ENCODE peak calls at places on chromosomes 12 and 14, in eight cellular contexts. G, W, E, U, R, M, D and K are unnamed samples. For H3K4me1, the result is how much of the 10 kb centered on the place peaks cover.

GRCh38 chr12:122932207-122932606 is 34.1 kb downstream of the ABCB9 start:
- DNase-seq in G (no peak), W (no peak), E (no peak), U (no peak), R (no peak), M (no peak), D (no peak), K (no peak)

GRCh38 chr12:85016423-85016822 is 19.7 kb downstream of the TSPAN19 start:
- DNase-seq in G (no peak), W (no peak), E (no peak), U (no peak), R (no peak), M (no peak), D (no peak), K (no peak)

GRCh38 chr12:45701296-45701695 is 28.2 kb upstream of the ARID2 start:
- DNase-seq in G (no peak), W (no peak), E (no peak), U (no peak), R (no peak), M (no peak), D (no peak), K (no peak)

GRCh38 chr12:117580718-117581062 is 219.3 kb upstream of the NOS1 start:
- DNase-seq in G (no peak), W (peak), E (peak), U (no peak), R (peak), M (peak), D (peak), K (peak)

GRCh38 chr12:91900971-91901370 is 244.7 kb downstream of the BTG1 start:
- DNase-seq in G (no peak), W (no peak), E (no peak), U (no peak), R (no peak), M (no peak), D (no peak), K (no peak)

GRCh38 chr12:58925111-58925732 is 4.9 kb upstream of the LRIG3 start:
- DNase-seq in G (no peak), W (no peak), E (no peak), U (no peak), R (no peak), M (no peak), D (no peak), K (no peak)

GRCh38 chr14:62209287-62209899 is 447.2 kb downstream of the SNAPC1 start:
- DNase-seq in G (no peak), W (no peak), E (no peak), U (no peak), R (no peak), M (no peak), D (no peak), K (no peak)

GRCh38 chr12:88570103-88570502 is 10.2 kb downstream of the KITLG start:
- DNase-seq in G (no peak), W (no peak), E (no peak), U (no peak), R (no peak), M (no peak), D (no peak), K (no peak)

GRCh38 chr12:29707846-29708245 is 75.9 kb downstream of the TMTC1 start:
- DNase-seq in G (no peak), W (no peak), E (no peak), U (no peak), R (no peak), M (no peak), D (no peak), K (no peak)

GRCh38 chr12:48199784-48200198 is 3.3 kb downstream of the OR10AD1 start:
- DNase-seq in G (no peak), W (no peak), E (no peak), U (no peak), R (no peak), M (peak), D (no peak), K (no peak)

GRCh38 chr12:4293942-4294505 is 20.5 kb downstream of the CCND2 start:
- DNase-seq in G (no peak), W (no peak), E (no peak), U (no peak), R (no peak), M (no peak), D (no peak), K (no peak)

GRCh38 chr14:48723841-48724495 is 862.2 kb downstream of the RPS29 start:
- DNase-seq in G (no peak), W (no peak), E (no peak), U (no peak), R (no peak), M (no peak), D (no peak), K (no peak)

GRCh38 chr12:114018669-114019068 is 52.5 kb upstream of the RBM19 start:
- DNase-seq in G (no peak), W (no peak), E (no peak), U (no peak), R (no peak), M (no peak), D (no peak), K (no peak)

GRCh38 chr12:117980621-117981020 is 11.8 kb upstream of the KSR2 start:
- DNase-seq in G (no peak), W (no peak), E (no peak), U (no peak), R (no peak), M (no peak), D (no peak), K (no peak)

GRCh38 chr12:108611884-108612415 is 14.1 kb upstream of the TMEM119 start:
- DNase-seq in G (peak), W (peak), E (no peak), U (no peak), R (no peak), M (no peak), D (peak), K (no peak)

GRCh38 chr12:442235-442884 is 17.4 kb upstream of the B4GALNT3 start:
- DNase-seq in G (peak), W (peak), E (no peak), U (no peak), R (no peak), M (peak), D (peak), K (no peak)

GRCh38 chr14:77314043-77314442 is 6.6 kb downstream of the POMT2 start:
- DNase-seq in G (no peak), W (no peak), E (no peak), U (no peak), R (no peak), M (no peak), D (peak), K (no peak)

GRCh38 chr12:91139981-91140659 is 28.8 kb upstream of the LUM start:
- DNase-seq in G (no peak), W (no peak), E (no peak), U (no peak), R (no peak), M (no peak), D (no peak), K (no peak)

GRCh38 chr12:32995623-32996022 is 99.0 kb upstream of the PKP2 start:
- DNase-seq in G (no peak), W (no peak), E (no peak), U (no peak), R (no peak), M (no peak), D (no peak), K (no peak)

GRCh38 chr14:24271134-24271833 is at the start of gene RABGGTA:
- DNase-seq in G (peak), W (peak), E (peak), U (peak), R (peak), M (peak), D (peak), K (peak)

DNA sequence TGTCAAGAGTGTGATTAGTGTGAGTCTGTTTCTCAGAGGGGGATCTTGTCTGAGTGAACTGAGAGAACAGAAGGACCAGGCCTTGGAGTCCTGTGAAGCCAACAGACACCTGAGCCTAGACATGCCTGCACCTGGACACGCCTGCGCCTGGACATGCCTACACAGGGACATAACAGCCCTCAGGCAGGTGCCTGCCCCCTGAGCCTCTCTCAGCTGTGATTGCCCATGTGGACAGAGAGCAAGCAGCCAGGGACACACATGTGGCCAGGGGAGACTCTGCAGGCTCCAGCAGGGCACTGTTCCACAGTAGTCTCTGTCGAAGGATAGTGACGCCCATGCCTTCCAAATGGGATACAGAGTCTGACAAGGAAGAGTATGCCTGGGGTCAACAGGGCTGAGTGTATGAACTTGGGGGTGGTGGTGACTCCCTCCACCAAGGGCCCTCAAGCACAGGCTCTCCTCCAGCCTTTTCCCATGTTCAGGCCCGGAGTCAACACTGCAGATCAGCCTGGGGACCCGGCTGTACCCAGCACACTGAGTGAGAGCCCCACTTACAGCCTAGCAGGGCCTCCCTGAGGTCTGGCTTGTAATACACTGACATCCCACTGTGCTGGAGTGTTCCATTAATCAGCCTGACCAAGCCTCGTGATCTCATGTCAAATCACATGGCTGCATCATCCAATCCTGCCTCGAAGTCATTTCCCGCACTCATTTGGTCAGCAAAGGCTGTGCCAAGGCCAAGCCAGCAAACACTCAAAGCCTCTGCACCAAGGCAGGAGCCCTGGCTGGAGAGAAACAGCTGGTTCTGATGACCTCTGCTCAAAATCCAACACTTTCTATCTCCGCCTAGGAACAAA is 173.0 kb downstream of the CALM1 start:
- DNase-seq in G (no peak), W (no peak), E (peak), U (no peak), R (no peak), M (no peak), D (no peak), K (no peak)
- H3K4me1 ChIP-seq in G (under half), W (under half), E (under half), U (under half), R (under half), M (under half), D (under half), K (under half)

GRCh38 chr14:72743626-72744025 is 150.3 kb downstream of the DPF3 start:
- DNase-seq in G (no peak), W (no peak), E (no peak), U (no peak), R (no peak), M (peak), D (no peak), K (no peak)

GRCh38 chr14:72745991-72746980 is 147.6 kb downstream of the DPF3 start:
- DNase-seq in G (no peak), W (no peak), E (no peak), U (no peak), R (no peak), M (no peak), D (no peak), K (no peak)

GRCh38 chr14:72744416-72745120 is 149.3 kb downstream of the DPF3 start:
- DNase-seq in G (no peak), W (no peak), E (no peak), U (no peak), R (no peak), M (no peak), D (no peak), K (no peak)

GRCh38 chr14:72747652-72748051 is 146.2 kb downstream of the DPF3 start:
- DNase-seq in G (no peak), W (no peak), E (no peak), U (no peak), R (no peak), M (no peak), D (no peak), K (no peak)

DNA sequence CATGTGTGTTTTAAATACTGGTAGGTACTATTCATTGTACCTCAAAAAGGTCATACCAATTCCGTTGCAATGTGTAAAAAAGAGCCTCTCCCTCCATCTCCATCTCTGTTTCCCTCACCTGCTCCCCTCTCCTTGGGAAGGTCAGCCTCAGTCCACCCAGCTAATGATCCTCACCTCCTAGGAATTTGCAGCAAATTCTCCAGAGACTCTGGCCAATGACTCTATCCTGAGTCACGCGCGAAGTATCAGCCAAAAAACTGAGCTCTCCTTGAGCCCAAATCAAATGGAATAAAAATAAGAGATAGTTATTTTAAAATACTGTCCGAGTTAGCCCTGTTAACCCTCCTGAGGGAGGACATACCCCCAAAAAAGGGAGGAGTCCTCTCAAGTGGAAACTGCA is 148.4 kb downstream of the DPF3 start:
- DNase-seq in G (no peak), W (no peak), E (no peak), U (no peak), R (no peak), M (no peak), D (no peak), K (no peak)
- H3K4me3 ChIP-seq in G (no peak), W (no peak), E (no peak), U (no peak), R (no peak), M (no peak), D (no peak), K (no peak)

DNA sequence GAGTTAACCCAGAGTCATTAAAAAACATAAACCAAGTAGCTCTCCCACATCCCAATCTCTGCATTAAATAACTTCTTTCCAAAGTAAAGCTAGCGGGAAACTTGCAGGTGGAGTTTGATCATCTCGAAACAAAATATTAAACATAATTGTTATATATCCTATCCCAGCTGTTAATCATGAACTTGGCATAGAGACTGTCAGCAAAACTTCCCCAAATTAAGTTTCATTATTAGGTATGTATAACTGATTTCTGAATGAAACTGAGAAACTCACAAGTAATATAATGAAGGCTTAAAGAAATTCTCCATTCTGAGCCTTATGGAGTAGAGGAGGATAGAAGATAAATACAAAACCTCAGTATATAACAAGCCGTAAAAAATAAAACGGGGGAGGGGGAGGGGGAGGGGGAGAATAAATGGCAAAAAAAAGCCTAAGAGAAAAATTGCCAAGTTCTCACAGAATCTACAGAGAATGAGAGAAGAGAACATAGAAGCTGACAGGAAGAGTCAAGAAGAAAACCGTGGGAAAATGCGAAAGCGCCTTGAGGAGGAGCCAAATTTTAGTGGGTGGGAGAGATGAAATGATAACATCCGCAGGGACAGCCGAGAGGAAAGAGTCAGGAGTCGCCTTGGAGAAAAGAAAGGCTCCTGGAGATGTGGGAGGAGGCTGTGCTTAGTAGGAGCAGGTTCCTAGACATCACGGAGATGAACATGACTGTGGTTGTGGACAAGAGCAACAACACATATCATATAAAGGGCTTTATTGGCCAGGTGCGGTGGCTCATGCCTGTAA is 49.6 kb downstream of the PHLDA1 start:
- DNase-seq in G (no peak), W (peak), E (no peak), U (no peak), R (peak), M (no peak), D (no peak), K (no peak)
- H3K4me1 ChIP-seq in G (under half), W (under half), E (under half), U (under half), R (under half), M (under half), D (under half), K (under half)

DNA sequence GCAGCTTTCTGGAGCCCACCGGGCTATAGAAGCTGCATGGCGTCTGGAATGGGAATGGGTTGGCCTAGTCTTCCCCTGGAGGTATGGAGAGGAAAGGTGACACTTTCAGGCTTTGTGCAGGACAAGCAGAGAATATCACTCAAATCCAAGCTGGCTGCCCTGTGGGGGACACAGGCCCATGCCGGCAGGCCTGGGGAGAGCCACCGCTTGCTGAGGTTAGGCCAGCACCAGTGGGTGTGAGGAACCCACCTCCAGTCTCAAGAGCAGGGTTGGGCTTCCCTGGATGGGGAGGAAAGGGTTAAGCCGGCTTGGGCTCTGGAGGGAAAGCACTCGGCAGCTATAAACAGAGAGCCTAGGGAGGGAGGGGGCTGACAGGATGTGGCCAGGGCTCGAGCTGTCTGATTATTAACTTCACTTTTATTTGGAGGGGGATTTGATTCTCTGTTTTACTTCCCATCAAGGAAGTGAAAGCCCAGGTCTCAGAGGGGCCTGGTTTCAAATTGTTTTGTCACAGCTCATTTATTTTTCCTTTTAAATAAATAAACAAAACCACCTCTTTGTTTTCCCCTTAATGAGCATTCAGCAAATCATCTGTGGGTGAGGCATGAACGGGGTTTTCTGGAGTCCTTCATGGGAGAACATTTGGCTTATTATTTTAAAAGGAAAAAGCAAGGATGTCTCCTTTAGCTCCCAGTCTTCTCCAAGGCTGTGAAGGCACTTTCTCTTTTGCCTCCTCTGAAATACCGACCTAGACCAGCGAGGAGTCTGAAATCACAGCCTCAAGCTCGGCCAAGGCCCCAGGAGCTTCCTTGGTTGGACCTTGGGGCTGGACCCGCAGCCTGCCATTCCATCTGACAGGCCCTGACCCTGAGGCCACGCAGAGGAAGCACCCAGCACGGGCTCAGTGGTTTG is 21.8 kb upstream of the ZFP36L1 start:
- DNase-seq in G (peak), W (peak), E (no peak), U (no peak), R (no peak), M (peak), D (peak), K (no peak)
- H3K4me3 ChIP-seq in G (peak), W (no peak), E (no peak), U (peak), R (peak), M (peak), D (peak), K (peak)

DNA sequence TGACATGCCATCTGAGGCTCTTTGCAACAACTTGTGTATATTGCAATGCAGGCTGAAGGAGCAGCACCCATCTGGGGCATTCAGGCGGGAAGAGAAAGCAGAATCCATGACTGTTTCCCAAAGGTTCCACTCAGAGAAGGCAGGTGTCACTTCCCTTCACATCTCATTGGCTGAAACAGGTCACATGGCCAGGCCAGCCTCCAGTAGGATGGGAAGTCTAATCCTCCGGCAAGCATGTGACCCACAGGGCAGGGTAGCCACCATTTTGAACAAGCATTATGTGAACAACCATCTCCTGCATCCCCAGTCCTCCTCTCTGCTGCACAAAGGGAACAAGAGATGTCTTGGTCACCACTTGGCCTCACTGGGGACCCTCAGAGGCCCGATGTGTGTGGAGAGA is 70.6 kb downstream of the RIN3 start:
- DNase-seq in G (no peak), W (peak), E (no peak), U (no peak), R (no peak), M (no peak), D (no peak), K (no peak)
- H3K4me1 ChIP-seq in G (half or more), W (under half), E (under half), U (under half), R (under half), M (under half), D (under half), K (under half)